ENCODE peak calls at places on chromosomes 5 and 9, in ten cellular contexts. N is brain microvascular endothelial cell, D is hepatocyte, F is tibial nerve, J is A549, O is RWPE2, V is dorsolateral prefrontal cortex, W is cardiac muscle cell, T is H9, U is left ventricle myocardium inferior. P is an unnamed sample.

GRCh38 chr5:56696900-56697299 is 118.4 kb upstream of the MAP3K1 start:
- DNase-seq in W (peak; percentile 59), U (no peak), J (no peak), F (peak; percentile 59), N (no peak), V (no peak), T (no peak), O (no peak), D (peak; percentile 43), P (no peak)

GRCh38 chr5:53649352-53649751 is 88.9 kb downstream of the NDUFS4 start:
- DNase-seq in N (no peak), U (no peak), T (no peak), V (no peak), J (no peak), D (no peak), W (no peak), O (no peak), F (no peak), P (no peak)

GRCh38 chr9:90961375-90961774 is 159.8 kb downstream of the SYK start:
- DNase-seq in T (no peak), W (peak; percentile 14), U (no peak), J (no peak), D (no peak), O (peak; percentile 49), F (no peak), N (peak; percentile 30), V (no peak), P (no peak)

GRCh38 chr5:80703747-80704146 is 49.0 kb upstream of the DHFR start:
- DNase-seq in D (no peak), T (no peak), V (no peak), J (no peak), U (no peak), W (peak; percentile 37), F (no peak), O (no peak), N (no peak), P (no peak)

GRCh38 chr5:124645396-124645795 is 101.0 kb downstream of the ZNF608 start:
- DNase-seq in W (no peak), N (no peak), T (no peak), F (no peak), D (no peak), V (no peak), O (no peak), U (no peak), J (no peak), P (no peak)

GRCh38 chr5:103744159-103744558 is 181.6 kb upstream of the NUDT12 start:
- DNase-seq in U (no peak), J (no peak), D (no peak), T (no peak), O (no peak), W (peak; percentile 53), N (peak; percentile 88), V (no peak), F (no peak), P (no peak)

GRCh38 chr5:124963236-124963929 is 216.9 kb upstream of the ZNF608 start:
- DNase-seq in F (no peak), W (peak; percentile 93), N (peak; percentile 28), O (no peak), D (peak; percentile 73), V (no peak), U (no peak), J (no peak), T (peak; percentile 55), P (no peak)

GRCh38 chr9:99866398-99866797 is 40.1 kb upstream of the STX17 start:
- DNase-seq in V (no peak), D (no peak), J (no peak), U (no peak), F (no peak), O (no peak), W (no peak), N (no peak), T (no peak), P (no peak)

GRCh38 chr5:142679744-142680143 is 6.1 kb downstream of the FGF1 start:
- DNase-seq in T (no peak), O (no peak), J (no peak), V (no peak), D (no peak), W (no peak), F (no peak), U (no peak), N (no peak), P (no peak)

GRCh38 chr5:98333921-98334320 is 439.5 kb upstream of the RGMB start:
- DNase-seq in W (no peak), D (no peak), U (no peak), T (no peak), F (no peak), V (no peak), O (no peak), N (no peak), J (no peak), P (no peak)

GRCh38 chr9:5947912-5948311 is 57.2 kb downstream of the MLANA start:
- DNase-seq in W (peak; percentile 5), N (no peak), O (no peak), J (no peak), V (no peak), U (no peak), D (no peak), F (no peak), T (no peak), P (no peak)

GRCh38 chr5:172443441-172444109 is 10.8 kb downstream of the SH3PXD2B start:
- DNase-seq in J (peak; percentile 34), F (peak; percentile 85), W (peak; percentile 98), D (peak; percentile 35), O (peak; percentile 93), V (peak; percentile 77), T (no peak), U (peak; percentile 83), N (peak; percentile 94), P (no peak)

GRCh38 chr9:121107041-121107440 is 32.3 kb downstream of the CNTRL start:
- DNase-seq in N (no peak), V (no peak), D (no peak), J (peak; percentile 27), O (no peak), T (no peak), F (no peak), U (no peak), W (peak; percentile 29), P (no peak)

GRCh38 chr9:106528158-106528557 is 334.8 kb upstream of the ZNF462 start:
- DNase-seq in U (no peak), V (no peak), J (no peak), D (no peak), W (no peak), O (no peak), F (no peak), T (no peak), N (no peak), P (no peak)

GRCh38 chr9:2859776-2860379 is 16.0 kb upstream of the PUM3 start:
- DNase-seq in W (peak; percentile 72), V (peak; percentile 54), O (no peak), N (peak; percentile 55), D (peak; percentile 81), T (peak; percentile 76), U (peak; percentile 31), J (peak; percentile 61), F (peak; percentile 40), P (no peak)

GRCh38 chr9:125996671-125997509 is 249.7 kb downstream of the PBX3 start:
- DNase-seq in F (no peak), N (no peak), J (no peak), W (no peak), V (no peak), D (no peak), O (no peak), U (no peak), T (no peak), P (no peak)

DNA sequence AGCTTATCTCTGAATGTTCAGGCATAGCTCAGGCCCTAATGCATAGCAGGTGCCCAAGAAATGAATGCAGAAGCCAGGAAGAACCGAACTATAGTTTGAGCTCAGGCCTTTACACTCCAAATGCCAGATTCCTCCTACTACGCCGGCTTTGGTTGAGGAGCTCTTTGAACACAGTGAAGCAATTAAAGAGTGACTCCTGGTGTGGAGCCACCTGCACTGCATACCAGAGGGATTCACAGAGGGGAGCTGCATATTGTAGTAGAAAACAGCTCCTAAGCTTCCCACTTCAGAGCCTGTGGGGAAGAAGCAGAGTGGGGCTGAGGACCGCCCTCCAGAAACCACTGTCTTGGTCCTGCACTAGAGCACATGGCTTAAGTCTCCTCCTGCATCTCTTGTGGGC is 14.5 kb upstream of the KCNMB1 start:
- DNase-seq in N (no peak), J (no peak), V (no peak), F (no peak), O (no peak), U (no peak), T (peak; percentile 55), W (no peak), D (no peak), P (no peak)
- TF ChIP-seq CTCF in N (no peak), J (no peak), V (no peak), F (no peak), O (no peak), U (peak; percentile 22), T (peak; percentile 67), W (no peak), D (no peak), P (no peak)

DNA sequence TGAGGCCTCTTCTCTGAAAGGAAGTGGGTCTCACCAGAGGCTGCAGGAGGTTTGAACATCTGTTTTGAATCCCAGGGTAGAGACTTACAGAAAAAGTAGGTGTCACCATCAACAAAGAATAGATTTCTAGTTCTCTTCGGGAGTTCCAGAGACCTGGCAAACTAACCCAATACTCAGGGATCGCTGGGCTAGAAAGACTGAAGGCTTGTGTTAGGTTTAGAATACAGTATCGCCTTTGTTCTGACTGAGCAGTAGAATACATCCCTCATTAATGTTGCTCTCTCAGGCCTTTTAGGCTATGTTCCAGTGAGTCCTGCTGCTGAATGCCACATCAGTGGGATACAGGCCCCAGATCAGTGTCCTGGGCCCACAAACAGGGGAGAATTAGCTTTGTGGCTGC is 27.2 kb downstream of the RUSC2 start:
- DNase-seq in J (no peak), O (no peak), F (no peak), V (no peak), U (no peak), T (no peak), D (peak; percentile 11), N (no peak), W (peak; percentile 51), P (no peak)
- H3K27ac ChIP-seq in J (peak overlapping the region; percentile 95), O (peak overlapping the region; percentile 99), F (peak overlapping the region; percentile 32), V (peak overlapping the region; percentile 95), U (peak overlapping the region; percentile 85), T (no peak overlapping the region), D (peak overlapping the region; percentile 91), N (peak overlapping the region; percentile 90), W (peak overlapping the region; percentile 93), P (no peak overlapping the region)

DNA sequence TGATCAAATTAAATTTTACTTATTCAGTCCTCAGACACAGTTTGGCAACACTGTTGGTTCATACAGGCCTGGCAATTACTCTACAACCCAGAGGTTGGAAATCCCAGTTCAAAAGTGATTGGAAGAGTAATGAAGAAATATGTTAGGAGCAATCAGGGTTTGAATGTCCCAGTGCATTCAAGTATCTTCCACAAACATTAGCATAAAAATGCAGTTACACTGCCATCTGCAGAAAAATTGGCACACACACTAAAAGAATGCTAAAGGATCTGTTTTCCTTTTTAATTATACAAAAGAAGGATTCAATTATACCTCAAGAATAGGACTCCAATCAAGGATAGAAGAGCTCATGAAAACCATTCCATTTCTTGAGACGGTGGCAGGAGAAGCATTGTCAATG is 130.2 kb downstream of the DNAH5 start:
- DNase-seq in F (no peak), W (no peak), N (peak; percentile 0), U (no peak), D (no peak), J (no peak), V (no peak), O (no peak), T (no peak), P (no peak)
- TF ChIP-seq CTCF in F (no peak), W (no peak), N (peak; percentile 2), U (no peak), D (peak; percentile 27), J (no peak), V (no peak), O (peak; percentile 69), T (no peak), P (no peak)

GRCh38 chr9:128341435-128341849 is 1.1 kb downstream of the SLC27A4 start:
- DNase-seq in T (peak; percentile 83), U (peak; percentile 40), J (peak; percentile 94), O (no peak), N (peak; percentile 57), D (peak; percentile 82), V (peak; percentile 63), F (peak; percentile 65), W (peak; percentile 69), P (peak; percentile 44)
- H3K27ac ChIP-seq in T (no peak overlapping the region), U (peak overlapping the region; percentile 83), J (peak overlapping the region; percentile 89), O (peak overlapping the region; percentile 55), N (no peak overlapping the region), D (peak overlapping the region; percentile 81), V (no peak overlapping the region), F (no peak overlapping the region), W (no peak overlapping the region), P (peak overlapping the region; percentile 46)